ENCODE peak calls at places on chromosomes 5 and 9, in seven cellular contexts. D is stimulated activated CD4-positive, alpha-beta T cell treated with anti-CD3 and anti-CD28 coated beads, Interleukin-12 subunit alpha, Interleukin-12 subunit beta, amount 100 ng/mL, for 24 hours; L is tibial artery; P is MCF 10A; X is NCI-H1092 treated with DMSO at 0.1 percent for 48 hours; S is stimulated activated CD8-positive, alpha-beta memory T cell treated with anti-CD3 and anti-CD28 coated beads, Interleukin-4, amount 100 ng/mL, for 4 hours; Q is HFF-Myc. Z is an unnamed sample.

GRCh38 chr5:74251106-74252032 is 389.2 kb downstream of the ENC1 start:
- DNase-seq in L (peak), S (no peak), X (no peak), P (peak), Q (peak), D (no peak), Z (no peak)

GRCh38 chr5:160269017-160269416 is 39.7 kb downstream of the FABP6 start:
- DNase-seq in S (no peak), Q (peak), X (no peak), P (peak), D (no peak), L (peak), Z (peak)

GRCh38 chr9:137353223-137354152 is 51.4 kb upstream of the NRARP start:
- DNase-seq in Q (no peak), D (no peak), X (no peak), S (no peak), L (no peak), P (no peak), Z (peak)

GRCh38 chr9:126550891-126551351 is 62.8 kb upstream of the LMX1B start:
- DNase-seq in L (no peak), P (no peak), D (no peak), X (no peak), S (no peak), Q (no peak), Z (no peak)

GRCh38 chr5:137226081-137226480 is 273.0 kb downstream of the SPOCK1 start:
- DNase-seq in D (no peak), S (no peak), L (no peak), Q (no peak), P (no peak), X (no peak), Z (no peak)

GRCh38 chr9:89640801-89641200 is 36.0 kb downstream of the GADD45G start:
- DNase-seq in P (no peak), X (no peak), Q (no peak), L (no peak), S (no peak), D (no peak), Z (no peak)

GRCh38 chr5:135327429-135328127 is 71.5 kb downstream of the MACROH2A1 start:
- DNase-seq in X (no peak), L (no peak), D (no peak), P (no peak), Q (no peak), S (no peak), Z (no peak)

GRCh38 chr9:131889437-131890244 is 149.8 kb upstream of the RAPGEF1 start:
- DNase-seq in D (no peak), Q (no peak), S (no peak), X (no peak), P (no peak), L (no peak), Z (no peak)

GRCh38 chr5:80480354-80480753 is 7.5 kb upstream of the FAM151B start:
- DNase-seq in Q (no peak), P (no peak), S (no peak), L (no peak), D (no peak), X (no peak), Z (no peak)

GRCh38 chr5:80142996-80143395 is 107.8 kb downstream of the THBS4 start:
- DNase-seq in L (no peak), X (no peak), Q (no peak), S (no peak), P (no peak), D (no peak), Z (no peak)

GRCh38 chr5:117594165-117594564 is 1019.5 kb upstream of the SEMA6A start:
- DNase-seq in D (no peak), P (peak), S (no peak), L (peak), Q (no peak), X (no peak), Z (peak)

GRCh38 chr5:159657766-159658165 is 258.5 kb upstream of the ADRA1B start:
- DNase-seq in S (no peak), D (no peak), X (no peak), Q (no peak), L (no peak), P (no peak), Z (no peak)

GRCh38 chr5:33614039-33614438 is 173.3 kb downstream of the TARS1 start:
- DNase-seq in S (no peak), D (no peak), Q (no peak), P (no peak), X (no peak), L (no peak), Z (no peak)

GRCh38 chr5:150323819-150324218 is 21.1 kb upstream of the ARSI start:
- DNase-seq in D (no peak), Q (no peak), S (no peak), X (no peak), P (no peak), L (no peak), Z (no peak)

GRCh38 chr5:159915913-159916840 is at the start of gene ADRA1B:
- DNase-seq in S (peak), P (peak), L (peak), Q (no peak), X (peak), D (peak), Z (no peak)

GRCh38 chr9:120281665-120282064 is 298.3 kb downstream of the CDK5RAP2 start:
- DNase-seq in D (no peak), P (no peak), L (no peak), X (no peak), Q (no peak), S (no peak), Z (no peak)

GRCh38 chr9:127570533-127571111 is 41.5 kb upstream of the STXBP1 start:
- DNase-seq in D (no peak), Q (no peak), L (no peak), P (peak), S (no peak), X (peak), Z (no peak)